ENCODE peak calls at places on chromosome 20, in five cellular contexts. N, E, B, Y and H are unnamed samples.

GRCh38 chr20:9592419-9592818 is 78.0 kb downstream of the LAMP5 start:
- DNase-seq in N (no peak), E (no peak), B (no peak), Y (no peak), H (no peak)

GRCh38 chr20:31712564-31713311 is 9.9 kb downstream of the BCL2L1 start:
- DNase-seq in N (peak; percentile 95), E (peak; percentile 91), B (peak; percentile 55), Y (peak; percentile 95), H (peak; percentile 57)

GRCh38 chr20:5809495-5809894 is 59.3 kb downstream of the SHLD1 start:
- DNase-seq in N (no peak), E (no peak), B (no peak), Y (no peak), H (no peak)

GRCh38 chr20:41309817-41310216 is 7.7 kb downstream of the ZHX3 start:
- DNase-seq in N (no peak), E (no peak), B (no peak), Y (no peak), H (no peak)

GRCh38 chr20:38685853-38686473 is 38.3 kb upstream of the SLC32A1 start:
- DNase-seq in N (peak; percentile 10), E (peak; percentile 50), B (peak; percentile 85), Y (peak; percentile 63), H (peak; percentile 84)

GRCh38 chr20:43550456-43550855 is 8.4 kb upstream of the SGK2 start:
- DNase-seq in N (no peak), E (no peak), B (no peak), Y (no peak), H (no peak)

GRCh38 chr20:61436674-61437279 is 184.7 kb downstream of the CDH4 start:
- DNase-seq in N (peak; percentile 32), E (no peak), B (peak; percentile 84), Y (no peak), H (peak; percentile 86)

GRCh38 chr20:62964700-62965099 is 12.2 kb downstream of the SLC17A9 start:
- DNase-seq in N (no peak), E (no peak), B (no peak), Y (no peak), H (no peak)

GRCh38 chr20:8089668-8090067 is 42.4 kb upstream of the PLCB1 start:
- DNase-seq in N (no peak), E (no peak), B (no peak), Y (no peak), H (no peak)

GRCh38 chr20:45752747-45753146 is 30.6 kb downstream of the SPINT4 start:
- DNase-seq in N (no peak), E (no peak), B (no peak), Y (no peak), H (no peak)

GRCh38 chr20:36571564-36572504 is 1.6 kb upstream of the TGIF2 start:
- DNase-seq in N (no peak), E (no peak), B (peak; percentile 70), Y (peak; percentile 73), H (peak; percentile 78)

GRCh38 chr20:36098364-36098763 is 56.2 kb upstream of the EPB41L1 start:
- DNase-seq in N (no peak), E (peak; percentile 83), B (no peak), Y (no peak), H (no peak)

GRCh38 chr20:62921119-62921687 is 5.1 kb downstream of the DIDO1 start:
- DNase-seq in N (peak; percentile 77), E (peak; percentile 53), B (no peak), Y (peak; percentile 88), H (peak; percentile 72)

GRCh38 chr20:8082999-8083398 is 49.1 kb upstream of the PLCB1 start:
- DNase-seq in N (no peak), E (no peak), B (no peak), Y (no peak), H (no peak)

GRCh38 chr20:63592661-63593060 is 18.6 kb upstream of the HELZ2 start:
- DNase-seq in N (no peak), E (no peak), B (no peak), Y (no peak), H (no peak)

GRCh38 chr20:14830466-14830865 is 493.1 kb upstream of the FLRT3 start:
- DNase-seq in N (no peak), E (no peak), B (no peak), Y (no peak), H (no peak)

GRCh38 chr20:49787371-49788357 is 25.0 kb upstream of the SLC9A8 start:
- DNase-seq in N (no peak), E (no peak), B (no peak), Y (no peak), H (no peak)

GRCh38 chr20:61118429-61119224 is 133.4 kb upstream of the CDH4 start:
- DNase-seq in N (peak; percentile 90), E (no peak), B (no peak), Y (no peak), H (no peak)

GRCh38 chr20:63641146-63641791 is 12.0 kb downstream of the STMN3 start:
- DNase-seq in N (peak; percentile 17), E (peak; percentile 33), B (no peak), Y (no peak), H (no peak)

GRCh38 chr20:1997483-1998192 is 3.8 kb upstream of the PDYN start:
- DNase-seq in N (no peak), E (no peak), B (no peak), Y (no peak), H (no peak)

GRCh38 chr20:14441201-14441600 is 103.8 kb upstream of the FLRT3 start:
- DNase-seq in N (no peak), E (no peak), B (no peak), Y (no peak), H (no peak)

GRCh38 chr20:53578492-53579222 is 15.0 kb downstream of the ZNF217 start:
- DNase-seq in N (peak; percentile 90), E (peak; percentile 90), B (no peak), Y (peak; percentile 94), H (no peak)
- TF ChIP-seq JUN in N (no peak), E (no peak), B (no peak), Y (no peak), H (no peak)

GRCh38 chr20:4062721-4063606 is 47.6 kb upstream of the RNF24 start:
- DNase-seq in N (no peak), E (no peak), B (no peak), Y (peak; percentile 29), H (no peak)
- TF ChIP-seq JUN in N (no peak), E (no peak), B (no peak), Y (no peak), H (no peak)

DNA sequence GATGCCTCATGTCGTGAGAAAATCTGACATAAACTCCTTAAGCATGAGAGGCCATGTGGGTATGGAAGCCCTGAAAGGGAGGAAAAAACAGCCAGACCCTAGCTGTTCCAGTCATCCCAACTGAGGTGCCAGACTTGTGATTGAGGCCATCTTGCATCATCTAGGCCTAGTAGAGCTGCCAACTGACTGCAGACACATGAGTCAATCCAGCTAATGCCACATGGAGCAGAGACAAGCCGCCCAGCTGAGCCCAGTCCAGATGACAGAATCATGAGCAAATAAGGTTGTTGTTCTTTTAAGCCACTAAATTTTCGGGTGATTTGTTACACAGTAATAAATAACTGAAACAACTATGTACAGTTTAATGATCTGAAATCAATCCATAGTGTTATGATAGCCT is 680.9 kb downstream of the MAFB start:
- DNase-seq in N (no peak), E (no peak), B (no peak), Y (no peak), H (no peak)
- TF ChIP-seq JUN in N (no peak), E (no peak), B (no peak), Y (no peak), H (no peak)

DNA sequence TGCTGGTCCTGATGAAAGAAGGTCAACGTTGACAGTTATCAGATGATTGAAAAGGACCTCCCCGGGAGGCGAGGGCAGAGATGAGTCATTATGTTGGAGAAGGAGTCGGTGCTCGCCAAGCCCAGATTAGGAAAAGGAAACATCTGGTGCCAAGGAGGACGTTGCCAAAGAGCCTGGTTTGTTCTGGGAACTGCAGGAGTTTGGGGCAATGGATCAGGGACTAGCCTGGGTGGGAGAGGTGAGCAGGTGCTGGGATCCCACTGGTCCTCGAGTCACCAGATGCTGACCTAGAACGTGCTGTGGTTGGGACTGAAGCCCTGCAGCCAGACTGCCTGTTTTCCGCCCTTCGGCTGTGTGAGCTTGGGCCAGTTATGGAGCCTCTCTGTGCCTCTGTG is 130.2 kb upstream of the GGTLC1 start:
- DNase-seq in N (peak; percentile 13), E (peak; percentile 90), B (no peak), Y (no peak), H (no peak)
- TF ChIP-seq JUN in N (no peak), E (peak; percentile 84), B (no peak), Y (no peak), H (no peak)

GRCh38 chr20:33470866-33471265 is 19.0 kb upstream of the CBFA2T2 start:
- DNase-seq in N (no peak), E (no peak), B (no peak), Y (no peak), H (no peak)
- TF ChIP-seq JUN in N (no peak), E (no peak), B (no peak), Y (no peak), H (no peak)

GRCh38 chr20:11352041-11352440 is 565.7 kb upstream of the BTBD3 start:
- DNase-seq in N (no peak), E (no peak), B (no peak), Y (no peak), H (no peak)

GRCh38 chr20:11354841-11355240 is 562.9 kb upstream of the BTBD3 start:
- DNase-seq in N (no peak), E (no peak), B (no peak), Y (no peak), H (no peak)

GRCh38 chr20:11344939-11345338 is 572.8 kb upstream of the BTBD3 start:
- DNase-seq in N (no peak), E (no peak), B (no peak), Y (no peak), H (no peak)

GRCh38 chr20:11355338-11355737 is 562.4 kb upstream of the BTBD3 start:
- DNase-seq in N (no peak), E (no peak), B (no peak), Y (no peak), H (no peak)

DNA sequence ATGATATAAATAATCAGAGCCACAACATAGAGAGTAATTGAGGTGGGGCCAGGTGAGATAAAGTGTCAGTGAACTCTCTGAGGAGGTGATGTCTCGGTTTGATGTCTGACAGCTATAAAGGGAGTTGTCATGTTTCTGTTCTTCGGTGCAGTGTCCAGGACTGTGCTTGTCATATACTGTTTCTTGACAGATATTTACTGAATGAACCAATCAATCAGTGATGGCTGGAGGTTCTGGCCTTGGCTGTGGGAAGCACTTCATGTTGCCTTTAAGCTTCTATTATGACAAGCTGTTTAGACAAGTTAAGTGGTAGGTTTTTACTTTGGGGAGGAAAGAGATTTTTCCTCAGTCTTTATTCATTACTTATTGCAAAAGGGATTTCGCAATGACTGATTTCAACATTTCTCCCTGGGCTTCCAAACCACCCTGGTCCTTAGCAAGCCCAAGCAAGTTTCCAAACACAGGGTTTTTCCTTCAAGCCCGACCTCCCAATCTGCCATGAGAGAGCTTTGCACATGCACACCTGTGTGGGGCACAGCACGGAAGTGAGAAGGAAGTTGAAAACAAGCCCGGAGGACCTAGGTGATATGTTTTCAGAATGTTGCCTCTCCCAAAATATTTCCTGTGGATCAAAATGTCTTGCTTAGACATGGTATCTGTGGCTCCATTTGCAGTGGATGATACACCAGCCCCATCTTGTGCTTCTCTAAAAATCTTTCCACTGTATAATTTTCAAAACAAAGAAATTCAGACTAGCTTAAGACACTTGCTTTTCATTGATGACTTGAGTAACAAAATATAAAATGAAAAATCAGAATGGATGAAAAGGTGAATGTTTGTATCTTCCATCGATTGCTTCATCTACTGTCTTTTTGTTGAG is 567.3 kb upstream of the BTBD3 start:
- DNase-seq in N (peak; percentile 11), E (no peak), B (no peak), Y (no peak), H (no peak)
- TF ChIP-seq JUN in N (no peak), E (no peak), B (no peak), Y (no peak), H (no peak)